ENCODE peak calls at places on chromosomes 13 and 19, in nine cellular contexts. E is A549, L is OCI-LY7, S is cardiac muscle cell, Z is heart left ventricle, W is tibial nerve, D is mammary epithelial cell, Y is left ventricle myocardium inferior, K is fibroblast of lung. P is an unnamed sample. For H3K9me3, the result is how much of the 10 kb centered on the place peaks cover.

GRCh38 chr13:34678154-34678553 is 263.9 kb upstream of the NBEA start:
- DNase-seq in E (peak), L (no peak), S (peak), Z (no peak), W (no peak), D (peak), Y (no peak), K (peak), P (no peak)

GRCh38 chr13:20767309-20767943 is 6.3 kb downstream of the EEF1AKMT1 start:
- DNase-seq in E (no peak), L (no peak), S (no peak), Z (no peak), W (no peak), D (no peak), Y (no peak), K (no peak), P (no peak)

GRCh38 chr13:24692541-24692940 is 12.3 kb downstream of the ATP12A start:
- DNase-seq in E (no peak), L (no peak), S (peak), Z (no peak), W (peak), D (no peak), Y (no peak), K (peak), P (peak)

GRCh38 chr19:50669319-50670101 is 20.3 kb downstream of the C19orf81 start:
- DNase-seq in E (peak), L (peak), S (peak), Z (no peak), W (peak), D (no peak), Y (no peak), K (peak), P (no peak)

GRCh38 chr13:101157261-101157660 is 259.0 kb downstream of the NALCN start:
- DNase-seq in E (no peak), L (no peak), S (no peak), Z (no peak), W (no peak), D (peak), Y (no peak), K (peak), P (no peak)

GRCh38 chr13:114015608-114016295 is 41.9 kb upstream of the C13orf46 start:
- DNase-seq in E (no peak), L (no peak), S (peak), Z (no peak), W (peak), D (peak), Y (no peak), K (no peak), P (peak)

GRCh38 chr19:45790942-45791341 is 1.7 kb downstream of the DMWD start:
- DNase-seq in E (no peak), L (no peak), S (no peak), Z (no peak), W (no peak), D (no peak), Y (no peak), K (no peak), P (no peak)

GRCh38 chr13:95044452-95045205 is 256.6 kb downstream of the ABCC4 start:
- DNase-seq in E (peak), L (no peak), S (no peak), Z (no peak), W (no peak), D (no peak), Y (no peak), K (no peak), P (no peak)

GRCh38 chr13:34867590-34867989 is 74.5 kb upstream of the NBEA start:
- DNase-seq in E (peak), L (no peak), S (peak), Z (no peak), W (no peak), D (peak), Y (no peak), K (peak), P (no peak)

GRCh38 chr13:32284927-32285632 is 30.1 kb downstream of the ZAR1L start:
- DNase-seq in E (no peak), L (no peak), S (peak), Z (peak), W (peak), D (peak), Y (no peak), K (peak), P (no peak)

GRCh38 chr13:43114504-43114903 is 91.1 kb downstream of the DNAJC15 start:
- DNase-seq in E (no peak), L (no peak), S (no peak), Z (no peak), W (no peak), D (no peak), Y (no peak), K (no peak), P (no peak)

GRCh38 chr13:109156181-109156935 is 526.9 kb downstream of the MYO16 start:
- DNase-seq in E (peak), L (no peak), S (peak), Z (no peak), W (no peak), D (peak), Y (peak), K (peak), P (peak)

GRCh38 chr19:50493171-50493570 is 16.5 kb upstream of the GARIN5A start:
- DNase-seq in E (no peak), L (no peak), S (no peak), Z (no peak), W (no peak), D (no peak), Y (no peak), K (no peak), P (peak)

GRCh38 chr19:3660493-3661219 is 34.1 kb upstream of the CACTIN start:
- DNase-seq in E (no peak), L (no peak), S (no peak), Z (no peak), W (no peak), D (no peak), Y (no peak), K (no peak), P (no peak)

GRCh38 chr19:29383696-29384095 is 142.1 kb upstream of the VSTM2B start:
- DNase-seq in E (no peak), L (no peak), S (no peak), Z (no peak), W (no peak), D (no peak), Y (no peak), K (no peak), P (no peak)

GRCh38 chr13:112326821-112327370 is 49.3 kb upstream of the SPACA7 start:
- DNase-seq in E (no peak), L (no peak), S (no peak), Z (no peak), W (no peak), D (no peak), Y (no peak), K (no peak), P (no peak)

GRCh38 chr13:51282322-51282721 is 57.2 kb upstream of the SERPINE3 start:
- DNase-seq in E (no peak), L (no peak), S (no peak), Z (no peak), W (no peak), D (no peak), Y (peak), K (no peak), P (no peak)

GRCh38 chr19:43562698-43563241 is 12.6 kb downstream of the XRCC1 start:
- DNase-seq in E (no peak), L (peak), S (peak), Z (peak), W (peak), D (peak), Y (peak), K (peak), P (peak)

GRCh38 chr13:31962661-31963345 is 68.8 kb upstream of the FRY start:
- DNase-seq in E (no peak), L (no peak), S (no peak), Z (no peak), W (no peak), D (no peak), Y (no peak), K (peak), P (no peak)

GRCh38 chr19:10680545-10681135 is 20.6 kb upstream of the QTRT1 start:
- DNase-seq in E (no peak), L (no peak), S (no peak), Z (no peak), W (no peak), D (no peak), Y (no peak), K (no peak), P (no peak)

GRCh38 chr19:31676271-31677004 is 327.2 kb upstream of the TSHZ3 start:
- DNase-seq in E (peak), L (peak), S (peak), Z (no peak), W (no peak), D (peak), Y (no peak), K (peak), P (no peak)

GRCh38 chr13:114089341-114089740 is 43.1 kb downstream of the RASA3 start:
- DNase-seq in E (no peak), L (no peak), S (no peak), Z (no peak), W (no peak), D (peak), Y (no peak), K (no peak), P (peak)

DNA sequence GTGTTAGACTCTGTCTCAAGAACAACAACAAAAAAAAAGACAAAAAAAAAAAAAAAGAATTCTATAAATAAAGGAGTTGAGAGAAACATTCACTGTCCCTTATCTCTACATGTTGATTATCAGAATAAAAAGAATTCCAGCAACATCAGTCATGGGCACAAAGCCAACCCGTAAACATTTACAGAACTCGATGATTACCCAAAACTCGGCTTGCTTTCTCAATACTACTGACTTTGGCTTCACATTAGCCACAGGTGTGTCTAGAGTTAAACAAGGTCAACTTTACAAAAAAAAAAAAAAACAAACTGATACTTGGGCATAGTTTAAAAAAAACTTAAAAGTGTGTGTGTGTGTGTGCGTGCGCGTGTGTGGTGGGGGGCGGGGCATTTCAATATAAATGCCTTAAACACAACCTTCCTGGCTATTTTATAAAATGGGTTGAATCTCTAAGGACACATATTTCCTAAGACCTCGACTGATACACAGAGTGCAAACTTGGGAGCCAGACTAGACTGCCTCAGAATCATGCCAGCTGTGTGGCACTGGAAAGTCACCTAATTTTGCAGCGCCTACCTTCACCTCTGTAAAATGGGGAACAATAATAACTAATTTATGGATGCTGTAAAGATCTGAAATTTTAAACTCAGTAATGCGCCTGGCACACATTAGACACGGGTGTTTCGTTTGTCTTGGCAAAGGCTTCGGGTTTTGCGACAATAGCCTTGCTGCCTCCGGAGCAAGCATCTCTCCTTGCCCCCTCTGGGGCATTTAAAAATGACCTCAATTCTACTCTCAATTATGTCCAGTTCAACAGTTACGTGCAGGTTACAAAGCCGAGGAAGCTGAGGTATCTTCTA is 925 bp downstream of the EBPL start:
- DNase-seq in E (peak), L (no peak), S (peak), Z (no peak), W (peak), D (peak), Y (no peak), K (peak), P (no peak)
- H3K27ac ChIP-seq in E (peak), L (peak), S (peak), Z (peak), W (no peak), D (peak), Y (peak), K (peak), P (peak)

GRCh38 chr19:37243206-37243632 is 25.2 kb downstream of the ZNF383 start:
- DNase-seq in E (peak), L (no peak), S (no peak), Z (no peak), W (no peak), D (peak), Y (no peak), K (no peak), P (no peak)
- H3K9me3 ChIP-seq in E (half or more), L (under half), S (under half), Z (half or more), W (under half), D (half or more), Y (half or more), K (under half), P (half or more)

DNA sequence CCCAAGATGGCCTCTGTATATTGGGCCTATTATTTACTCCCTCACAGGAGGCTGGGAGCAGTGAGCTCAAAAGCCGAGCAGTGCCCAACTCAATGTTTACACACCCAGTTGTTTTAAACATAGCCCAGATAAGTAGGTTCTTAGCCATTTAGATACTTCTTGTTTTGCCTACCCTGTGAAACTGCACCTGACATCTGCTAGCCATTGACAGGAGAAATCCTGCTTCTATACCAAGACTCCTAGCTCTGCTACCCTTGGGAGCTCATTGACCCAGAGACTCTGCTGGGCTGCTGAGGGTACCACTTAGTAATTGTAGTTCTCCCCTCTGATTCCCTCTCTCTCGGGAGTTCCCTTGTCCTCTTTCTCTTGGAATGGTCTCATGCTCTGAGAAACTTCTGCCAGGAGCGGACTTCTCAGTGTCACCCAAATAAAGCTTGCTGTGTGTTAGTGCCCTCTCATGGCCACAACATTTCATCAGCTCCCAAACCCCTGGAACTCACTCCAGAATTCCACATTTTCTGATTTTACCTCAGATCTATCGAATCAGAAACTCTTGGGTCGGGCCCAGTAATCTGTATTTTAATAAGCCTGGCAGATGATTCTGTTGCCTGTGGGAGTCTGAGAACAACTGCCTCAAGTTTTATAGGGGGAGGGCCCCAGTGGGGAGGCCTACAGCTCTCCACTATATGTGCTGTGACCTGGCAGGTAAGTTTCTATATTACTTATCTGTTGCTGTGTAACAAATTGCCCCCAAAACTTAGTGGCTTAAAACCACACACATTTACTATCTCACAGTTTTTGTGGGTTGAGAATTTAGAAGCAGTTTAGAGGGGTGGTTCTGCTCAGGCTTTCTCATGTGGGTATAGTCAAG is 221.1 kb downstream of the TDRD3 start:
- DNase-seq in E (peak), L (no peak), S (peak), Z (no peak), W (peak), D (no peak), Y (no peak), K (peak), P (no peak)
- TF ChIP-seq CTCF in E (peak), L (peak), S (peak), Z (no peak), W (no peak), D (no peak), Y (peak), K (peak), P (no peak)

DNA sequence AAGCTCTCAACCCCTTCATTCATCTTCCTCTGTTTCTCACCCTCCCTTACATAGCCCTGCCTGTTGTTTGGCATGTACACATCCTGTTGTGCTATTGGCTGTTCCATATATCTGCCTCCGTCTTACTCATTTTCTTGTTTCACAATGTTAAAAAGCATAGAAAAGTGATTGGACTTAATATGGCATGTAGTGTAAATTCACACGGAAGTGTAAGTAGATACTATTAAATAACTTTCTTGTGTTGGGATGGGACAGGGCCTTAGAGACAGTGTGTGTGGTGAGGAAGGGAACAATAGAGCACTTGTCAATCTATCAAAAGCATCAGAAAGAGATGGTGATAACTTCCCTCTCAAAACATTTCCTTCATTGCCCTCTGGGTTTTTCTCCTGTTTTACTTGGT is 12.3 kb downstream of the LMO7 start:
- DNase-seq in E (no peak), L (no peak), S (no peak), Z (no peak), W (no peak), D (no peak), Y (no peak), K (no peak), P (no peak)
- H3K27ac ChIP-seq in E (no peak), L (no peak), S (no peak), Z (no peak), W (no peak), D (no peak), Y (no peak), K (no peak), P (no peak)

GRCh38 chr19:39517432-39517831 is 2.5 kb downstream of the SELENOV start:
- DNase-seq in E (no peak), L (no peak), S (no peak), Z (no peak), W (no peak), D (no peak), Y (no peak), K (no peak), P (no peak)

GRCh38 chr19:39512964-39513363 is 2.0 kb upstream of the SELENOV start:
- DNase-seq in E (no peak), L (no peak), S (peak), Z (no peak), W (no peak), D (no peak), Y (no peak), K (no peak), P (no peak)

GRCh38 chr19:39515551-39516191 is 732 bp downstream of the SELENOV start:
- DNase-seq in E (no peak), L (no peak), S (no peak), Z (no peak), W (no peak), D (no peak), Y (no peak), K (no peak), P (no peak)

GRCh38 chr19:39516270-39516669 is 1.3 kb downstream of the SELENOV start:
- DNase-seq in E (no peak), L (no peak), S (no peak), Z (no peak), W (no peak), D (no peak), Y (no peak), K (no peak), P (no peak)

GRCh38 chr19:39514840-39515550 is at the start of gene SELENOV:
- DNase-seq in E (no peak), L (no peak), S (no peak), Z (no peak), W (no peak), D (no peak), Y (no peak), K (no peak), P (no peak)
- H3K9me3 ChIP-seq in E (under half), L (under half), S (under half), Z (under half), W (under half), D (under half), Y (under half), K (under half), P (under half)

DNA sequence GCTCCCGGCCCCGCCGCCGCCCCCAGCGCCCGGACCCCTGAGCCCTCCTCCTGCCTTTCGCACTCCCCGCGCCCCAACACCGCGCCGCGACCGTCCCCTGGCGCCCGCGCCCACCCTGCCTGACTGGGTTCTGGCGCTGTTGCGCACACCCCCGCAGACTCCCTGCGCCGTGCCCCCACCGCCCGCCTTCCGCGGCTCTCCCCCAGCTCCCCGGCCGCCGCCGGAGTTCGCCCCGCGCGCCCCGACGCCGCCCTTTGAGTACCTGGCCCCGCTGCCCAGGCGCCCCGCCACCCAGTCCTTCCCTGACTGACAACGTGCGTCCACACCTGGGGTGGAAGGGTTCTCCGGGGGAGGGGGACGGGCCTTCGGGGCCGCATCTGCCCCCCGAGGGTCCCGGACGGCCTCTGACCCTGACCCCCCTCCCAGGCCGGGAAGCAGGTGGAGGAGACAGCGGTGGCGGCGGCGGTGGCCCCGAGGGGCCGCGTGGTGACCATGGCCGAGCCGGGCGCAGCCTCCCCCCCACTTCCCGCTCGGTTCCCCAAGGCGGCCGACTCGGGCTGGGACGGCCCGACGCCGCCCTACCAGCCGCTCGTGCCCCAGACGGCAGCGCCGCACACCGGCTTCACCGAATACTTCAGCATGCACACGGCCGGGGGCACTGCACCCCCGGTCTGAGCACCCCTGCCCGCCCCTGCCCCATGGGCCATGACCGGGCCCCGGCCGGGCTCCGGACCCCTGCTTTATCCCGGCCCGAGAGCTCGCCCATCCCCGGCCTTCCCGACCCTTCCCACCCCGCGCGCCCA is 1.4 kb upstream of the MEGF8 start:
- DNase-seq in E (no peak), L (no peak), S (no peak), Z (no peak), W (no peak), D (no peak), Y (no peak), K (no peak), P (peak)
- TF ChIP-seq CTCF in E (no peak), L (no peak), S (no peak), Z (no peak), W (no peak), D (no peak), Y (no peak), K (no peak), P (no peak)